ENCODE peak calls at places on chromosome 18, in six cellular contexts. N, Z, Y, U, L and Q are unnamed samples.

GRCh38 chr18:62301322-62301721 is 23.8 kb upstream of the TNFRSF11A start:
- DNase-seq in U (no peak), Z (no peak), N (no peak), Y (no peak), L (no peak), Q (no peak)

GRCh38 chr18:6994719-6995430 is 122.7 kb downstream of the LAMA1 start:
- DNase-seq in U (no peak), L (no peak), N (no peak), Z (no peak), Y (no peak), Q (no peak)

GRCh38 chr18:80200171-80200931 is 47.0 kb downstream of the PARD6G start:
- DNase-seq in Z (peak; percentile 14), N (no peak), Y (peak; percentile 29), L (no peak), U (no peak), Q (no peak)

GRCh38 chr18:61817086-61817485 is 75.7 kb downstream of the RNF152 start:
- DNase-seq in U (no peak), L (no peak), N (no peak), Z (no peak), Y (no peak), Q (no peak)

GRCh38 chr18:47260138-47260923 is 8.9 kb upstream of the SKOR2 start:
- DNase-seq in Z (peak; percentile 23), Y (peak; percentile 33), N (no peak), L (peak; percentile 31), U (peak; percentile 45), Q (no peak)

GRCh38 chr18:1528447-1528846 is 623.8 kb downstream of the ADCYAP1 start:
- DNase-seq in N (no peak), Y (no peak), L (no peak), U (no peak), Z (no peak), Q (no peak)

GRCh38 chr18:31030574-31031278 is 11.8 kb downstream of the DSC3 start:
- DNase-seq in Y (no peak), L (no peak), U (no peak), N (no peak), Z (peak; percentile 75), Q (no peak)

GRCh38 chr18:6963452-6964097 is 154.0 kb downstream of the LAMA1 start:
- DNase-seq in N (no peak), L (no peak), U (no peak), Y (no peak), Z (no peak), Q (no peak)

GRCh38 chr18:40096675-40097074 is 1858.4 kb upstream of the PIK3C3 start:
- DNase-seq in L (no peak), U (no peak), Z (no peak), N (no peak), Y (no peak), Q (no peak)

GRCh38 chr18:7879717-7880116 is 312.6 kb downstream of the PTPRM start:
- DNase-seq in U (no peak), N (no peak), L (no peak), Z (no peak), Y (peak; percentile 62), Q (no peak)

GRCh38 chr18:50410894-50411293 is 36.0 kb downstream of the SKA1 start:
- DNase-seq in L (no peak), U (no peak), Y (no peak), N (no peak), Z (no peak), Q (no peak)

GRCh38 chr18:24270937-24271380 is 126.7 kb downstream of the OSBPL1A start:
- DNase-seq in Y (peak; percentile 29), N (no peak), U (no peak), Z (no peak), L (no peak), Q (no peak)

GRCh38 chr18:56238576-56238975 is 399.8 kb downstream of the TXNL1 start:
- DNase-seq in N (no peak), Y (peak; percentile 22), U (no peak), Z (peak; percentile 1), L (no peak), Q (no peak)

GRCh38 chr18:24514439-24514838 is 54.0 kb downstream of the HRH4 start:
- DNase-seq in U (no peak), N (peak; percentile 84), Z (peak; percentile 54), Y (peak; percentile 62), L (no peak), Q (no peak)

GRCh38 chr18:25310045-25310444 is 41.9 kb downstream of the ZNF521 start:
- DNase-seq in Z (peak; percentile 58), N (peak; percentile 7), L (no peak), U (no peak), Y (no peak), Q (no peak)

GRCh38 chr18:8423051-8423558 is 186.1 kb upstream of the RAB12 start:
- DNase-seq in Z (peak; percentile 5), L (no peak), Y (no peak), U (no peak), N (peak; percentile 15), Q (no peak)

GRCh38 chr18:7941533-7941932 is 374.4 kb downstream of the PTPRM start:
- DNase-seq in Z (no peak), Y (peak; percentile 83), U (no peak), N (no peak), L (peak; percentile 91), Q (no peak)

GRCh38 chr18:77068890-77069312 is 63.7 kb downstream of the MBP start:
- DNase-seq in U (no peak), Y (no peak), N (no peak), L (no peak), Z (no peak), Q (no peak)
- TF ChIP-seq POLR2A in U (no peak), Y (no peak), N (no peak), L (no peak), Z (no peak), Q (no peak)

DNA sequence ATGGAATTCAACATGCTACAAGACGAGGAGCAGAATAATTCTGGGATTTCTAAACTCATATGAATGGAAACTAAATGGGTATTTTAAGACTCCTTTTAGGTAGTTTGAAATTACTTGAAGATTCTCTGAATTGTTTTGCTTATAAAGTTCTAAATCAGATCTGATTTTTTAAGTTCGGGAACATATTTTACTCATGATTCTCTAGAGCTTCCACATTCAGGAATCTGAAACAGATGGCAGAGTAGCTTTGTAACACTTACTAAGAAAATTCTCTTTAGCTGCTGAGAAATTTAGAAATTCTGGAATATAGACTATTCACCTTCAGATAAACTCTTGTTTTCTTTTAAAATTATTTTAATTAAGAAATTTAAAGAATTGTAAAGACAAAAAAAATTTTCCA is 13.7 kb downstream of the RBBP8 start:
- DNase-seq in Y (no peak), U (no peak), Z (no peak), N (no peak), L (no peak), Q (no peak)
- H3K4me3 ChIP-seq in Y (no peak overlapping the region), U (no peak overlapping the region), Z (no peak overlapping the region), N (no peak overlapping the region), L (no peak overlapping the region), Q (no peak overlapping the region)

GRCh38 chr18:74598350-74599001 is 806 bp downstream of the ZNF407 start:
- DNase-seq in L (peak; percentile 37), Z (peak; percentile 55), U (peak; percentile 75), N (peak; percentile 27), Y (peak; percentile 51), Q (no peak)

GRCh38 chr18:74595425-74595824 is 2.2 kb upstream of the ZNF407 start:
- DNase-seq in U (no peak), L (no peak), Y (no peak), N (no peak), Z (no peak), Q (no peak)

GRCh38 chr18:74596959-74597661 is 560 bp upstream of the ZNF407 start:
- DNase-seq in N (no peak), Z (peak; percentile 68), U (peak; percentile 80), Y (peak; percentile 72), L (peak; percentile 68), Q (peak; percentile 46)

GRCh38 chr18:74597662-74598349 is at the start of gene ZNF407:
- DNase-seq in N (peak; percentile 86), L (peak; percentile 87), U (peak; percentile 91), Y (peak; percentile 92), Z (peak; percentile 89), Q (peak; percentile 73)
- TF ChIP-seq POLR2A in N (peak; percentile 5), L (peak; percentile 21), U (no peak), Y (no peak), Z (peak; percentile 73), Q (peak; percentile 29)

GRCh38 chr18:4130734-4131719 is 324.1 kb downstream of the DLGAP1 start:
- DNase-seq in U (no peak), L (no peak), N (no peak), Y (no peak), Z (no peak), Q (no peak)

DNA sequence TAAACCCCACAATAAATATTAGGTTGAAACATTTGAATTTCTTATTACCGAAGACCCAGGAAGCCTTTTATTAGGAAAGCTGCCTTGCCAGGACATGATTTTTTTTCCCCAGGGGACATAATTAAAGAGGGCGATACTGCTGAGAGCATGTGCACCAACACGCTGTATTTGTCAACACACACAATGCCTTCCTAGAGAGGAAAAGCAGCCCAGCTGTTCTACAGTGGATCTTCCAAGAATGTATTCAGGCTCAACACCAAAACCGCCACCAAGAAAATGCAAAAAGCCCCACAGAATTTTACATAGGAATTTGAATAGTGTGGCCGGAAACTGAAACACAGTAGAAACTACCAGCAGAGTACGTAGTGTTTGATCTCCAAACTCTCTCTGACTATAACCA is 320.4 kb downstream of the DLGAP1 start:
- DNase-seq in U (no peak), N (no peak), Y (no peak), L (no peak), Z (no peak), Q (no peak)
- H3K4me3 ChIP-seq in U (no peak overlapping the region), N (no peak overlapping the region), Y (no peak overlapping the region), L (no peak overlapping the region), Z (no peak overlapping the region), Q (no peak overlapping the region)